ENCODE peak calls at places on chromosomes 16 and 17, in four cellular contexts. M is H9, I is H1, S is mesendoderm. W is an unnamed sample.

GRCh38 chr16:22358000-22358399 is 16.4 kb downstream of the CDR2 start:
- DNase-seq in M (no peak), I (no peak), S (no peak), W (no peak)

GRCh38 chr16:54242199-54242598 is 44.4 kb downstream of the IRX3 start:
- DNase-seq in M (peak), I (peak), S (peak), W (no peak)

GRCh38 chr16:12162586-12162985 is 186.1 kb downstream of the SNX29 start:
- DNase-seq in M (no peak), I (no peak), S (no peak), W (no peak)

GRCh38 chr17:49016775-49017463 is 19.7 kb downstream of the IGF2BP1 start:
- DNase-seq in M (peak), I (no peak), S (no peak), W (peak)

GRCh38 chr17:58327363-58328194 is 1.0 kb downstream of the TSPOAP1 start:
- DNase-seq in M (no peak), I (no peak), S (no peak), W (no peak)

GRCh38 chr16:9122969-9123368 is 31.5 kb downstream of the HAPSTR1 start:
- DNase-seq in M (no peak), I (no peak), S (no peak), W (no peak)

GRCh38 chr16:48109496-48109895 is 46.3 kb downstream of the ABCC12 start:
- DNase-seq in M (no peak), I (no peak), S (no peak), W (no peak)

GRCh38 chr16:58882292-58882691 is 148.2 kb upstream of the GOT2 start:
- DNase-seq in M (no peak), I (no peak), S (no peak), W (no peak)

GRCh38 chr16:69035375-69035774 is 70.1 kb upstream of the HAS3 start:
- DNase-seq in M (no peak), I (no peak), S (no peak), W (no peak)

DNA sequence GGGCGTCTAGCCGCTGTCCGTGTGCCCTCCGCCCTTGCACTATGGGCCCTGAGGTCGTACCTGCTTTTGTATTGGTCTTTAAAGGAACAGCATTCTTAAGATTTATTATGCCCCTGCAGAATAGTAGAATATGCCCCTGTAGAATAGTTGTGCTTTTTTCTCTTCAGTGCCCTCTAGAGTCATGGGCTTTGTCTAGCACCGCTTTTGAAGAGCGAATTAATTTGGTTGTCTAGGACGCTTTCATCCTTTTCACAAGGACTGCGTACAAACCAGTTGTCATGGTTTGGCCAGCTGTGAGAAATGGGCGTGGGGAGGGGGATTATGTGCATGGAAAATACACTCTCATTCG is 615 bp downstream of the CEP95 start:
- DNase-seq in M (peak), I (no peak), S (peak), W (peak)
- H2BK5ac ChIP-seq in M (no peak), I (peak), S (peak), W (peak)

GRCh38 chr16:31149332-31149731 is 534 bp downstream of the PRSS36 start:
- DNase-seq in M (no peak), I (no peak), S (no peak), W (no peak)

GRCh38 chr16:31147574-31147973 is 2.3 kb downstream of the PRSS36 start:
- DNase-seq in M (no peak), I (no peak), S (no peak), W (no peak)

GRCh38 chr16:31148281-31148728 is 1.6 kb downstream of the PRSS36 start:
- DNase-seq in M (peak), I (no peak), S (no peak), W (no peak)

GRCh38 chr16:31148896-31149295 is 970 bp downstream of the PRSS36 start:
- DNase-seq in M (no peak), I (no peak), S (no peak), W (no peak)

GRCh38 chr16:31149894-31150890 is at the start of gene PRSS36:
- DNase-seq in M (no peak), I (no peak), S (no peak), W (no peak)
- H3K9ac ChIP-seq in M (no peak), I (no peak), S (no peak), W (no peak)

GRCh38 chr16:82046541-82046940 is 11.5 kb downstream of the HSD17B2 start:
- DNase-seq in M (no peak), I (no peak), S (no peak), W (no peak)

GRCh38 chr16:82043680-82044584 is 8.9 kb downstream of the HSD17B2 start:
- DNase-seq in M (no peak), I (no peak), S (no peak), W (peak)

GRCh38 chr16:82045471-82046178 is 10.6 kb downstream of the HSD17B2 start:
- DNase-seq in M (no peak), I (no peak), S (no peak), W (no peak)

GRCh38 chr16:82042841-82043240 is 7.8 kb downstream of the HSD17B2 start:
- DNase-seq in M (no peak), I (no peak), S (no peak), W (no peak)

DNA sequence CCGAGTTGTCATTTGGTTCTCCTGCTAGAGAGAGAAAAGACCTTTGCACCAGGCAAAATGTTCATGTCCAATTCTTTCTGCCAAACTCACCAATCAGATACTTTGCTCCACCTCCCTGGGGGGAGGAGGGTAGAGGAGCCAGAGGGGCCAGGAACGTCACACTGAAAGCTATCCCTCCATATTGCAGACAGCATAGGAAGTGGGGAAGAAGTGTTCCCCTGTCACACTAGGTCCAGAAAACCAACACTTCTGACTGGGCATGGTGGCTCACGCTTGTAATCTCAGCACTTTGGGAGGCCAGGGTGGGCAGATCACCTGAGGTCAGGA is 9.5 kb downstream of the HSD17B2 start:
- DNase-seq in M (no peak), I (no peak), S (no peak), W (no peak)
- H3K56ac ChIP-seq in M (no peak), I (no peak), S (no peak), W (no peak)

GRCh38 chr17:68512967-68513474 is 791 bp downstream of the PRKAR1A start:
- DNase-seq in M (no peak), I (no peak), S (peak), W (peak)
- H2BK5ac ChIP-seq in M (no peak), I (peak), S (peak), W (peak)

DNA sequence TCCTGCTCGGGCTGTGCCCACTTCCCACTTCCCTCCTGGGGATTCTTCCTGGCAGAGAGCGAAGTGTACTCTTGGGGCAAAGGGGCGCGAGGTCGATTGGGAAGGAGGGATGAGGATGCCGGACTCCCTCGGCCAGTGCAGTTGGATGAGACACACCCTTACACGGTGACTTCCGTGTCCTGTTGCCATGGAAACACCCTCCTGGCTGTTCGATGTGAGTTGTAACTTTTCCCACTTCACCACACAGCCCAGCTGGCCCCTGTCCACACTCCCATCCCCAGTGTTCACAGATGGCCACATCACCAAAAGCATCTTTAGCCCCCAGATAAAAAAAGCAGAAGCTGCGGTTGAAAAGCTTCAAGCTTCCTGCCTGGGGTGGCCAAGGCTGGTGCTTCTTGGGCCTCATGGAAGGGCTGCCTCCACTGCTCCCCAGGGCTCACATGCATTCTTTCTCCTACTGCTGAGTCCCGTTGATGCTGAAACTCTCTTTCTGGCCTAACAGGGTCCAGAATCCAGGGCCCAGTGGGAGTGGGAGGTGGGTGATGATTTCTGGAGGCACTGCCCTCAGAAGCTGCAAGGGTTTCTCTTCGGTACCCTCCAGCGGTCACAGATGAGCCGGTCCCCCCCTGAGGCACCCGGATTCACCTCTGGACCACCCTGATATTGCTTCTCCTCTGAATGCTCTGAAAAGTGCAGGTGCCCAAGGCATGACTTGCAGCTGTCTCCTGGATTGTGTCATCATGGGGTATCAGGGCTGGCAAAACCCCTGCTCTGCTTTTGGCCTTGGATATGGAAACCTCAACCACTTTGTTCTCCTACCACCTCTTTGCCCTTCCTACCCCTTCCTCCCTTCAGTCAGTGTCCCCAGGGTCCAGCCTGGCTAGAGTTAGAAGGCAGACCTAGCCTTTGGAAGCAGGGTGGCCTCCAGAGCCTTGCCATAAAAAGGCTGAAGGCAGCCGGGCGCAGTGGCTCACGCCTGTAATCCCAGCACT is 2.2 kb upstream of the TRAF4 start:
- DNase-seq in M (no peak), I (no peak), S (no peak), W (no peak)
- H3K9ac ChIP-seq in M (no peak), I (no peak), S (no peak), W (no peak)

DNA sequence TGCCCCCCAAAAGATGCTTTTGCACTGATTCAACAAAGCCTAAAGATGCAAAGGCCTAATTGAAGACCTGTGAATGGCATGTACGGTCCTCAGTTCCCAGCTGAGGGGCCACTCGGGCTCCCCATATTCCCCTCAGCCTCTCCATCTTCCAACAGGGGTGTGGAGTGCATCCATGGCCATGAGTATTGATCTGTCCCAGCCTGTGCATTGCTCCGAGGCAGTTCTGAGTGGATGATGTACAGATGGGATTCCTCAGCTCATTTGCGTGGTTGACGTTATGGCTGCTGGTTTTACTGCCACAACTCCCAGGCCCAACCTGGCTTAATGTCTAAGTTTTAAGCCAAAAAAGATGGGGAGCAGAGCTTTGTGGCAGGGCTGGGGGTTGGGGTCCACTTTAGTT is 162.7 kb upstream of the ZNF267 start:
- DNase-seq in M (no peak), I (no peak), S (no peak), W (no peak)
- H3K56ac ChIP-seq in M (no peak), I (no peak), S (no peak), W (no peak)

W was measured in IMR-90.